ENCODE peak calls at places on chromosomes 6 and 20, in seven cellular contexts. L is upper lobe of right lung, N is lower lobe of right lung, F is vagina, Q is pancreas, J is IMR-90, P is OCI-LY7. G is an unnamed sample. For H3K4me1, the result is how much of the 10 kb centered on the place peaks cover.

GRCh38 chr6:26315274-26315673 is 49.7 kb upstream of the BTN3A2 start:
- DNase-seq in L (no peak), N (no peak), F (no peak), Q (no peak), J (no peak), P (no peak), G (no peak)

GRCh38 chr6:118377711-118378414 is 170.2 kb upstream of the PLN start:
- DNase-seq in L (peak), N (peak), F (no peak), Q (peak), J (no peak), P (no peak), G (no peak)

GRCh38 chr6:1795923-1796322 is 186.2 kb downstream of the FOXC1 start:
- DNase-seq in L (no peak), N (no peak), F (no peak), Q (no peak), J (no peak), P (no peak), G (no peak)

GRCh38 chr6:33445020-33445676 is 9.2 kb upstream of the ZBTB9 start:
- DNase-seq in L (no peak), N (no peak), F (no peak), Q (no peak), J (no peak), P (no peak), G (no peak)

GRCh38 chr20:31719644-31720485 is 2.8 kb downstream of the BCL2L1 start:
- DNase-seq in L (no peak), N (no peak), F (no peak), Q (no peak), J (no peak), P (no peak), G (no peak)

GRCh38 chr6:158322724-158323560 is 10.7 kb downstream of the TULP4 start:
- DNase-seq in L (no peak), N (no peak), F (no peak), Q (no peak), J (peak), P (no peak), G (no peak)

GRCh38 chr20:57693002-57693582 is 16.7 kb downstream of the PMEPA1 start:
- DNase-seq in L (peak), N (peak), F (no peak), Q (peak), J (no peak), P (peak), G (no peak)

GRCh38 chr6:71534916-71535315 is 246.3 kb downstream of the OGFRL1 start:
- DNase-seq in L (no peak), N (no peak), F (no peak), Q (no peak), J (no peak), P (no peak), G (no peak)

GRCh38 chr20:63579017-63579705 is 5.1 kb upstream of the HELZ2 start:
- DNase-seq in L (no peak), N (no peak), F (no peak), Q (no peak), J (no peak), P (no peak), G (no peak)

GRCh38 chr6:67880939-67881705 is 754.0 kb upstream of the ADGRB3 start:
- DNase-seq in L (no peak), N (no peak), F (no peak), Q (no peak), J (no peak), P (no peak), G (no peak)

GRCh38 chr20:25584905-25585704 is at the start of gene NINL:
- DNase-seq in L (peak), N (peak), F (no peak), Q (peak), J (peak), P (no peak), G (peak)

GRCh38 chr6:136922680-136922996 is 537 bp downstream of the SLC35D3 start:
- DNase-seq in L (no peak), N (no peak), F (no peak), Q (no peak), J (no peak), P (no peak), G (no peak)

GRCh38 chr6:131172237-131172636 is 37.0 kb downstream of the AKAP7 start:
- DNase-seq in L (no peak), N (no peak), F (no peak), Q (no peak), J (peak), P (no peak), G (no peak)

GRCh38 chr20:59006864-59007757 is at the start of gene CTSZ:
- DNase-seq in L (peak), N (peak), F (no peak), Q (peak), J (no peak), P (peak), G (peak)

GRCh38 chr6:160129886-160130615 is 8.4 kb downstream of the SLC22A1 start:
- DNase-seq in L (no peak), N (no peak), F (peak), Q (no peak), J (no peak), P (no peak), G (no peak)

GRCh38 chr6:75275067-75275466 is 9.5 kb downstream of the TMEM30A start:
- DNase-seq in L (no peak), N (no peak), F (no peak), Q (no peak), J (peak), P (no peak), G (no peak)

GRCh38 chr6:81876977-81877376 is 124.5 kb upstream of the TENT5A start:
- DNase-seq in L (no peak), N (no peak), F (no peak), Q (no peak), J (peak), P (no peak), G (no peak)

GRCh38 chr6:30344868-30345671 is at the start of gene RPP21:
- DNase-seq in L (peak), N (peak), F (no peak), Q (peak), J (peak), P (peak), G (peak)

DNA sequence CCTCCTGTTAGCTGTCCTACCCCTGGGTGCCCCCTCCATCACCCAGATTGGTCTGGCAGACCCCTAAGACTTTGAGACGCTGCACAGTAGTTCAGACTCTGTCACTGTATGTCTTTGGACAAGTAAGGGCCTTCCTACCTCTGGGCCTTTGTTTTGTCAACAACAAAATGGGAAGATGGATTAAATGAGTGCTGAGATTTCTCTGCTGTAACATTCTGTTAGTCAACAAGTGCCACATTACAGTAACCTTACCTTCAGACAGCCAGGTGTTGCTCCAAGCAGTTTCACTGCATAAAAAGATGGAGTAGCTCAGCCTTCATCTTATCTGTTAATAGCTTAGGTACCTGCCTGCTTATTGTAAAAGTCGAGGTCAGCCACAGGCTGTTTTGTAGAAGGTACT is 16.0 kb downstream of the CHMP4B start:
- DNase-seq in L (no peak), N (no peak), F (no peak), Q (no peak), J (no peak), P (no peak), G (no peak)
- H3K4me1 ChIP-seq in L (half or more), N (half or more), F (half or more), Q (half or more), J (under half), P (under half), G (under half)

GRCh38 chr6:21102201-21102600 is 491.4 kb upstream of the SOX4 start:
- DNase-seq in L (no peak), N (no peak), F (no peak), Q (no peak), J (no peak), P (no peak), G (no peak)
- TF ChIP-seq CTCF in L (no peak), N (no peak), F (no peak), Q (no peak), J (no peak), P (no peak), G (no peak)

GRCh38 chr6:12813321-12813720 is 96.8 kb downstream of the PHACTR1 start:
- DNase-seq in L (no peak), N (no peak), F (no peak), Q (no peak), J (no peak), P (no peak), G (no peak)
- H3K4me3 ChIP-seq in L (no peak), N (no peak), F (no peak), Q (no peak), J (no peak), P (no peak), G (no peak)

GRCh38 chr20:10654630-10655029 is 19.2 kb downstream of the JAG1 start:
- DNase-seq in L (no peak), N (no peak), F (no peak), Q (peak), J (no peak), P (no peak), G (peak)
- H3K4me1 ChIP-seq in L (under half), N (half or more), F (half or more), Q (half or more), J (under half), P (under half), G (under half)

GRCh38 chr6:55448446-55448845 is 121.2 kb downstream of the GFRAL start:
- DNase-seq in L (no peak), N (no peak), F (no peak), Q (no peak), J (peak), P (no peak), G (no peak)

GRCh38 chr6:55449219-55449618 is 122.0 kb downstream of the GFRAL start:
- DNase-seq in L (no peak), N (no peak), F (no peak), Q (no peak), J (no peak), P (no peak), G (no peak)

GRCh38 chr6:55450007-55450406 is 122.7 kb downstream of the GFRAL start:
- DNase-seq in L (no peak), N (no peak), F (no peak), Q (no peak), J (peak), P (no peak), G (no peak)

GRCh38 chr6:55443238-55444134 is 116.2 kb downstream of the GFRAL start:
- DNase-seq in L (no peak), N (no peak), F (no peak), Q (no peak), J (no peak), P (no peak), G (no peak)

DNA sequence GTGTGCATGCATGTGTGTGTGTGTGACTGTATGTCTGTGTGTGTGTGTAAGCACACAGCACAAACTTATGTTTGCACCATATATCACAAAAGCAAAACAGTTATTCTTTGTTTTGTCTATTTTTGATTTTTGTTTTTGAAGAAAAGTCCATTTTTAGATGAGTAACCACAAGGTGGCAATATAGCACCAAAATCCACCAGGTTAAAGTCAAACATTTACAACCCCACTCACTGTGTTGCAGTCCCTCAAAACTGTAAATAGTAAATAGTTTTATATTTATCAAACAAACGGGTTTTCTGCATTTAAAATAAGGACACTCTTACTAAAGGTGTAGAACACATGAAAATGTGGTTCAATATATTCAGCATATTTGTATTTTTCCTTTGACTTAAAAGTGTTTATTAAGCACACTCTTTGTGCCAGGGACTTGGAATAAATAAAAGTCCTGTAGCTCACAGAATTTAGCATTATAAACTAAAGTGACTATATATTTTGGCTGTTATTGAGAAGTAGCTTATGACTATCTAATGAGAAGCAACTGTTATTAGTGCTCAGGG is 118.5 kb downstream of the GFRAL start:
- DNase-seq in L (no peak), N (no peak), F (no peak), Q (no peak), J (peak), P (peak), G (no peak)
- TF ChIP-seq CTCF in L (peak), N (peak), F (peak), Q (peak), J (peak), P (peak), G (peak)